ENCODE peak calls at places on chromosome X, in eight cellular contexts. One of them, this sample, is unnamed.

GRCh38 chrX:42832764-42833549 is 55.0 kb upstream of the PPP1R2C start:
- DNase-seq in GM06990: no peak
- DNase-seq in substantia nigra: no peak
- DNase-seq in stimulated activated CD4-positive, alpha-beta T cell treated with anti-CD3 and anti-CD28 coated beads, Interleukin-4, amount 100 ng/mL, for 1 hour: no peak
- DNase-seq in MV-4-11: no peak
- DNase-seq in activated CD8-positive, alpha-beta memory T cell treated with anti-CD3 and anti-CD28 coated beads for 48 hours: no peak
- DNase-seq in HCEC 1CT: no peak
- DNase-seq in HFFc6: no peak
- DNase-seq in this sample: no peak

GRCh38 chrX:118240359-118240758 is 105.5 kb upstream of the WDR44 start:
- DNase-seq in MV-4-11: no peak
- DNase-seq in GM06990: no peak
- DNase-seq in stimulated activated CD4-positive, alpha-beta T cell treated with anti-CD3 and anti-CD28 coated beads, Interleukin-4, amount 100 ng/mL, for 1 hour: no peak
- DNase-seq in activated CD8-positive, alpha-beta memory T cell treated with anti-CD3 and anti-CD28 coated beads for 48 hours: no peak
- DNase-seq in HCEC 1CT: no peak
- DNase-seq in substantia nigra: no peak
- DNase-seq in HFFc6: no peak
- DNase-seq in this sample: no peak

GRCh38 chrX:69287025-69287540 is 121.8 kb upstream of the PJA1 start:
- DNase-seq in GM06990: no peak
- DNase-seq in substantia nigra: no peak
- DNase-seq in HCEC 1CT: no peak
- DNase-seq in activated CD8-positive, alpha-beta memory T cell treated with anti-CD3 and anti-CD28 coated beads for 48 hours: no peak
- DNase-seq in stimulated activated CD4-positive, alpha-beta T cell treated with anti-CD3 and anti-CD28 coated beads, Interleukin-4, amount 100 ng/mL, for 1 hour: no peak
- DNase-seq in HFFc6: no peak
- DNase-seq in MV-4-11: no peak
- DNase-seq in this sample: no peak

GRCh38 chrX:1244164-1245076 is 24.2 kb upstream of the CSF2RA start:
- DNase-seq in GM06990: no peak
- DNase-seq in HFFc6: no peak
- DNase-seq in stimulated activated CD4-positive, alpha-beta T cell treated with anti-CD3 and anti-CD28 coated beads, Interleukin-4, amount 100 ng/mL, for 1 hour: no peak
- DNase-seq in HCEC 1CT: no peak
- DNase-seq in substantia nigra: no peak
- DNase-seq in MV-4-11: peak
- DNase-seq in activated CD8-positive, alpha-beta memory T cell treated with anti-CD3 and anti-CD28 coated beads for 48 hours: no peak
- DNase-seq in this sample: no peak

GRCh38 chrX:20498851-20499635 is 232.3 kb upstream of the RPS6KA3 start:
- DNase-seq in stimulated activated CD4-positive, alpha-beta T cell treated with anti-CD3 and anti-CD28 coated beads, Interleukin-4, amount 100 ng/mL, for 1 hour: no peak
- DNase-seq in HCEC 1CT: peak
- DNase-seq in GM06990: no peak
- DNase-seq in activated CD8-positive, alpha-beta memory T cell treated with anti-CD3 and anti-CD28 coated beads for 48 hours: no peak
- DNase-seq in HFFc6: no peak
- DNase-seq in MV-4-11: no peak
- DNase-seq in substantia nigra: no peak
- DNase-seq in this sample: no peak

GRCh38 chrX:30949554-30949953 is 60.5 kb upstream of the TAB3 start:
- DNase-seq in GM06990: no peak
- DNase-seq in HFFc6: no peak
- DNase-seq in activated CD8-positive, alpha-beta memory T cell treated with anti-CD3 and anti-CD28 coated beads for 48 hours: no peak
- DNase-seq in HCEC 1CT: no peak
- DNase-seq in MV-4-11: no peak
- DNase-seq in substantia nigra: no peak
- DNase-seq in stimulated activated CD4-positive, alpha-beta T cell treated with anti-CD3 and anti-CD28 coated beads, Interleukin-4, amount 100 ng/mL, for 1 hour: no peak
- DNase-seq in this sample: no peak

GRCh38 chrX:103607385-103608304 is at the start of gene TCEAL3:
- DNase-seq in HFFc6: no peak
- DNase-seq in HCEC 1CT: peak
- DNase-seq in activated CD8-positive, alpha-beta memory T cell treated with anti-CD3 and anti-CD28 coated beads for 48 hours: no peak
- DNase-seq in substantia nigra: peak
- DNase-seq in MV-4-11: no peak
- DNase-seq in stimulated activated CD4-positive, alpha-beta T cell treated with anti-CD3 and anti-CD28 coated beads, Interleukin-4, amount 100 ng/mL, for 1 hour: peak
- DNase-seq in GM06990: peak
- DNase-seq in this sample: no peak

GRCh38 chrX:353566-354535 is 32.9 kb downstream of the PPP2R3B start:
- DNase-seq in substantia nigra: no peak
- DNase-seq in stimulated activated CD4-positive, alpha-beta T cell treated with anti-CD3 and anti-CD28 coated beads, Interleukin-4, amount 100 ng/mL, for 1 hour: no peak
- DNase-seq in GM06990: no peak
- DNase-seq in activated CD8-positive, alpha-beta memory T cell treated with anti-CD3 and anti-CD28 coated beads for 48 hours: no peak
- DNase-seq in HCEC 1CT: no peak
- DNase-seq in MV-4-11: no peak
- DNase-seq in HFFc6: no peak
- DNase-seq in this sample: no peak

GRCh38 chrX:18931972-18932371 is 51.9 kb downstream of the PHKA2 start:
- DNase-seq in MV-4-11: no peak
- DNase-seq in substantia nigra: no peak
- DNase-seq in HCEC 1CT: peak
- DNase-seq in stimulated activated CD4-positive, alpha-beta T cell treated with anti-CD3 and anti-CD28 coated beads, Interleukin-4, amount 100 ng/mL, for 1 hour: no peak
- DNase-seq in HFFc6: no peak
- DNase-seq in activated CD8-positive, alpha-beta memory T cell treated with anti-CD3 and anti-CD28 coated beads for 48 hours: no peak
- DNase-seq in GM06990: no peak
- DNase-seq in this sample: no peak

GRCh38 chrX:66074920-66075879 is 35.3 kb upstream of the VSIG4 start:
- DNase-seq in activated CD8-positive, alpha-beta memory T cell treated with anti-CD3 and anti-CD28 coated beads for 48 hours: no peak
- DNase-seq in GM06990: peak
- DNase-seq in substantia nigra: peak
- DNase-seq in HCEC 1CT: no peak
- DNase-seq in MV-4-11: peak
- DNase-seq in stimulated activated CD4-positive, alpha-beta T cell treated with anti-CD3 and anti-CD28 coated beads, Interleukin-4, amount 100 ng/mL, for 1 hour: peak
- DNase-seq in HFFc6: no peak
- DNase-seq in this sample: no peak

GRCh38 chrX:139762400-139763183 is 54.6 kb upstream of the MCF2 start:
- DNase-seq in HCEC 1CT: peak
- DNase-seq in substantia nigra: no peak
- DNase-seq in activated CD8-positive, alpha-beta memory T cell treated with anti-CD3 and anti-CD28 coated beads for 48 hours: no peak
- DNase-seq in MV-4-11: no peak
- DNase-seq in stimulated activated CD4-positive, alpha-beta T cell treated with anti-CD3 and anti-CD28 coated beads, Interleukin-4, amount 100 ng/mL, for 1 hour: no peak
- DNase-seq in GM06990: no peak
- DNase-seq in HFFc6: no peak
- DNase-seq in this sample: no peak

GRCh38 chrX:70549429-70549828 is 104.8 kb downstream of the DLG3 start:
- DNase-seq in substantia nigra: no peak
- DNase-seq in HCEC 1CT: no peak
- DNase-seq in HFFc6: no peak
- DNase-seq in activated CD8-positive, alpha-beta memory T cell treated with anti-CD3 and anti-CD28 coated beads for 48 hours: no peak
- DNase-seq in stimulated activated CD4-positive, alpha-beta T cell treated with anti-CD3 and anti-CD28 coated beads, Interleukin-4, amount 100 ng/mL, for 1 hour: no peak
- DNase-seq in GM06990: no peak
- DNase-seq in MV-4-11: no peak
- DNase-seq in this sample: no peak

GRCh38 chrX:97563531-97564133 is 679.9 kb downstream of the RPA4 start:
- DNase-seq in activated CD8-positive, alpha-beta memory T cell treated with anti-CD3 and anti-CD28 coated beads for 48 hours: no peak
- DNase-seq in substantia nigra: peak
- DNase-seq in HCEC 1CT: peak
- DNase-seq in HFFc6: peak
- DNase-seq in stimulated activated CD4-positive, alpha-beta T cell treated with anti-CD3 and anti-CD28 coated beads, Interleukin-4, amount 100 ng/mL, for 1 hour: peak
- DNase-seq in GM06990: peak
- DNase-seq in MV-4-11: peak
- DNase-seq in this sample: no peak

GRCh38 chrX:86805241-86805640 is 657.0 kb downstream of the DACH2 start:
- DNase-seq in HCEC 1CT: no peak
- DNase-seq in stimulated activated CD4-positive, alpha-beta T cell treated with anti-CD3 and anti-CD28 coated beads, Interleukin-4, amount 100 ng/mL, for 1 hour: no peak
- DNase-seq in activated CD8-positive, alpha-beta memory T cell treated with anti-CD3 and anti-CD28 coated beads for 48 hours: no peak
- DNase-seq in GM06990: no peak
- DNase-seq in MV-4-11: no peak
- DNase-seq in HFFc6: no peak
- DNase-seq in substantia nigra: no peak
- DNase-seq in this sample: no peak

GRCh38 chrX:10156199-10157031 is at the start of gene CLCN4:
- DNase-seq in GM06990: peak
- DNase-seq in MV-4-11: peak
- DNase-seq in substantia nigra: peak
- DNase-seq in stimulated activated CD4-positive, alpha-beta T cell treated with anti-CD3 and anti-CD28 coated beads, Interleukin-4, amount 100 ng/mL, for 1 hour: no peak
- DNase-seq in HCEC 1CT: no peak
- DNase-seq in activated CD8-positive, alpha-beta memory T cell treated with anti-CD3 and anti-CD28 coated beads for 48 hours: no peak
- DNase-seq in HFFc6: no peak
- DNase-seq in this sample: no peak

GRCh38 chrX:46791927-46792825 is 33.3 kb upstream of the SLC9A7 start:
- DNase-seq in stimulated activated CD4-positive, alpha-beta T cell treated with anti-CD3 and anti-CD28 coated beads, Interleukin-4, amount 100 ng/mL, for 1 hour: peak
- DNase-seq in activated CD8-positive, alpha-beta memory T cell treated with anti-CD3 and anti-CD28 coated beads for 48 hours: no peak
- DNase-seq in MV-4-11: peak
- DNase-seq in GM06990: peak
- DNase-seq in HCEC 1CT: peak
- DNase-seq in substantia nigra: no peak
- DNase-seq in HFFc6: peak
- DNase-seq in this sample: no peak

GRCh38 chrX:46831620-46832327 is 5.1 kb upstream of the RP2 start:
- DNase-seq in GM06990: no peak
- DNase-seq in activated CD8-positive, alpha-beta memory T cell treated with anti-CD3 and anti-CD28 coated beads for 48 hours: no peak
- DNase-seq in HCEC 1CT: peak
- DNase-seq in substantia nigra: no peak
- DNase-seq in HFFc6: peak
- DNase-seq in stimulated activated CD4-positive, alpha-beta T cell treated with anti-CD3 and anti-CD28 coated beads, Interleukin-4, amount 100 ng/mL, for 1 hour: no peak
- DNase-seq in MV-4-11: no peak
- DNase-seq in this sample: no peak

GRCh38 chrX:30561191-30561590 is 16.4 kb downstream of the TASL start:
- DNase-seq in stimulated activated CD4-positive, alpha-beta T cell treated with anti-CD3 and anti-CD28 coated beads, Interleukin-4, amount 100 ng/mL, for 1 hour: no peak
- DNase-seq in HFFc6: no peak
- DNase-seq in activated CD8-positive, alpha-beta memory T cell treated with anti-CD3 and anti-CD28 coated beads for 48 hours: no peak
- DNase-seq in MV-4-11: no peak
- DNase-seq in HCEC 1CT: no peak
- DNase-seq in substantia nigra: no peak
- DNase-seq in GM06990: no peak
- DNase-seq in this sample: no peak

GRCh38 chrX:1442016-1442665 is 10.6 kb downstream of the ASMTL start:
- DNase-seq in HFFc6: no peak
- DNase-seq in stimulated activated CD4-positive, alpha-beta T cell treated with anti-CD3 and anti-CD28 coated beads, Interleukin-4, amount 100 ng/mL, for 1 hour: no peak
- DNase-seq in MV-4-11: no peak
- DNase-seq in substantia nigra: no peak
- DNase-seq in activated CD8-positive, alpha-beta memory T cell treated with anti-CD3 and anti-CD28 coated beads for 48 hours: no peak
- DNase-seq in HCEC 1CT: no peak
- DNase-seq in GM06990: no peak
- DNase-seq in this sample: no peak

GRCh38 chrX:10008483-10009056 is 41.4 kb downstream of the CLDN34 start:
- DNase-seq in GM06990: no peak
- DNase-seq in activated CD8-positive, alpha-beta memory T cell treated with anti-CD3 and anti-CD28 coated beads for 48 hours: no peak
- DNase-seq in substantia nigra: no peak
- DNase-seq in HFFc6: peak
- DNase-seq in HCEC 1CT: peak
- DNase-seq in stimulated activated CD4-positive, alpha-beta T cell treated with anti-CD3 and anti-CD28 coated beads, Interleukin-4, amount 100 ng/mL, for 1 hour: no peak
- DNase-seq in MV-4-11: no peak
- DNase-seq in this sample: no peak

GRCh38 chrX:54452920-54453319 is 12.7 kb downstream of the TSR2 start:
- DNase-seq in MV-4-11: no peak
- DNase-seq in HFFc6: peak
- DNase-seq in GM06990: no peak
- DNase-seq in HCEC 1CT: peak
- DNase-seq in stimulated activated CD4-positive, alpha-beta T cell treated with anti-CD3 and anti-CD28 coated beads, Interleukin-4, amount 100 ng/mL, for 1 hour: no peak
- DNase-seq in activated CD8-positive, alpha-beta memory T cell treated with anti-CD3 and anti-CD28 coated beads for 48 hours: no peak
- DNase-seq in substantia nigra: no peak
- DNase-seq in this sample: peak

GRCh38 chrX:68648960-68649359 is 1.5 kb downstream of the STARD8 start:
- DNase-seq in activated CD8-positive, alpha-beta memory T cell treated with anti-CD3 and anti-CD28 coated beads for 48 hours: no peak
- DNase-seq in stimulated activated CD4-positive, alpha-beta T cell treated with anti-CD3 and anti-CD28 coated beads, Interleukin-4, amount 100 ng/mL, for 1 hour: no peak
- DNase-seq in MV-4-11: no peak
- DNase-seq in HCEC 1CT: no peak
- DNase-seq in substantia nigra: no peak
- DNase-seq in GM06990: no peak
- DNase-seq in HFFc6: no peak
- DNase-seq in this sample: no peak

GRCh38 chrX:132564026-132564425 is 75.2 kb upstream of the MBNL3 start:
- DNase-seq in GM06990: no peak
- DNase-seq in stimulated activated CD4-positive, alpha-beta T cell treated with anti-CD3 and anti-CD28 coated beads, Interleukin-4, amount 100 ng/mL, for 1 hour: no peak
- DNase-seq in MV-4-11: no peak
- DNase-seq in HCEC 1CT: peak
- DNase-seq in HFFc6: no peak
- DNase-seq in substantia nigra: no peak
- DNase-seq in activated CD8-positive, alpha-beta memory T cell treated with anti-CD3 and anti-CD28 coated beads for 48 hours: no peak
- DNase-seq in this sample: no peak

GRCh38 chrX:69615779-69616519 is at the start of gene EDA:
- DNase-seq in stimulated activated CD4-positive, alpha-beta T cell treated with anti-CD3 and anti-CD28 coated beads, Interleukin-4, amount 100 ng/mL, for 1 hour: peak
- DNase-seq in MV-4-11: peak
- DNase-seq in substantia nigra: peak
- DNase-seq in HCEC 1CT: peak
- DNase-seq in GM06990: peak
- DNase-seq in HFFc6: peak
- DNase-seq in activated CD8-positive, alpha-beta memory T cell treated with anti-CD3 and anti-CD28 coated beads for 48 hours: peak
- DNase-seq in this sample: peak

This sample was measured in SHP77 treated with DMSO at 0.1 percent for 48 hours.